ENCODE peak calls at places on chromosomes 6 and 20, in eight cellular contexts. D, R, C, G, S, J, W and O are unnamed samples.

GRCh38 chr6:43746613-43747101 is 23.4 kb upstream of the VEGFA start:
- DNase-seq in J (no peak), W (no peak), C (no peak), D (no peak), S (peak; percentile 34), R (no peak), G (peak; percentile 17), O (no peak)

GRCh38 chr20:39136145-39136544 is 174.0 kb downstream of the DHX35 start:
- DNase-seq in J (no peak), W (no peak), S (no peak), G (no peak), R (no peak), C (no peak), D (no peak), O (no peak)

GRCh38 chr6:36443951-36444428 is 1.2 kb downstream of the KCTD20 start:
- DNase-seq in R (peak; percentile 32), W (peak; percentile 79), D (no peak), S (no peak), C (no peak), G (peak; percentile 63), J (no peak), O (no peak)

GRCh38 chr20:64264091-64264490 is 8.5 kb downstream of the PCMTD2 start:
- DNase-seq in R (no peak), W (no peak), D (no peak), G (no peak), S (no peak), J (no peak), C (no peak), O (no peak)

GRCh38 chr6:104344223-104344622 is 515.5 kb downstream of the HACE1 start:
- DNase-seq in C (no peak), S (no peak), R (no peak), G (no peak), D (no peak), J (no peak), W (no peak), O (no peak)

GRCh38 chr6:113642714-113643442 is 214.3 kb upstream of the MARCKS start:
- DNase-seq in J (no peak), R (no peak), C (peak; percentile 25), W (peak; percentile 27), S (no peak), G (peak; percentile 52), D (peak; percentile 86), O (no peak)

GRCh38 chr6:70954750-70955149 is 2.1 kb downstream of the B3GAT2 start:
- DNase-seq in D (no peak), S (no peak), J (no peak), W (peak; percentile 45), G (no peak), R (no peak), C (no peak), O (no peak)

GRCh38 chr6:17156112-17156921 is 54.5 kb downstream of the STMND1 start:
- DNase-seq in R (peak; percentile 80), J (peak; percentile 25), G (peak; percentile 63), C (peak; percentile 80), S (no peak), W (peak; percentile 85), D (peak; percentile 76), O (peak; percentile 88)

GRCh38 chr6:7087066-7087465 is 20.7 kb upstream of the RREB1 start:
- DNase-seq in R (no peak), C (no peak), G (no peak), D (no peak), S (no peak), W (peak; percentile 65), J (no peak), O (no peak)

GRCh38 chr6:3981917-3982316 is 97.0 kb downstream of the FAM217A start:
- DNase-seq in W (no peak), D (no peak), C (no peak), J (no peak), S (no peak), R (no peak), G (no peak), O (no peak)

GRCh38 chr20:61940491-61940890 is 125.2 kb downstream of the TAF4 start:
- DNase-seq in R (no peak), S (peak; percentile 39), W (no peak), G (no peak), D (no peak), J (no peak), C (no peak), O (no peak)

GRCh38 chr20:43508106-43508505 is 609 bp downstream of the L3MBTL1 start:
- DNase-seq in R (no peak), G (peak; percentile 56), S (no peak), W (peak; percentile 54), D (peak; percentile 16), J (no peak), C (no peak), O (no peak)

GRCh38 chr6:149414822-149415221 is 14.8 kb downstream of the SUMO4 start:
- DNase-seq in C (no peak), D (no peak), S (no peak), J (no peak), G (no peak), R (no peak), W (no peak), O (no peak)

GRCh38 chr6:149409617-149410016 is 9.6 kb downstream of the SUMO4 start:
- DNase-seq in W (no peak), J (no peak), R (no peak), D (no peak), S (no peak), G (no peak), C (no peak), O (no peak)

GRCh38 chr6:149419696-149420404 is 19.8 kb downstream of the SUMO4 start:
- DNase-seq in D (no peak), R (no peak), J (no peak), W (no peak), C (no peak), S (no peak), G (no peak), O (no peak)

GRCh38 chr6:149410557-149410956 is 10.5 kb downstream of the SUMO4 start:
- DNase-seq in S (no peak), C (no peak), G (no peak), W (no peak), J (no peak), R (no peak), D (no peak), O (no peak)

GRCh38 chr6:149414009-149414408 is 13.9 kb downstream of the SUMO4 start:
- DNase-seq in J (no peak), C (no peak), W (no peak), G (no peak), R (no peak), S (no peak), D (no peak), O (no peak)
- H3K27ac ChIP-seq in J (no peak overlapping the region), C (no peak overlapping the region), W (no peak overlapping the region), G (no peak overlapping the region), R (no peak overlapping the region), S (no peak overlapping the region), D (no peak overlapping the region), O (no peak overlapping the region)

GRCh38 chr20:20657092-20657491 is 55.4 kb downstream of the RALGAPA2 start:
- DNase-seq in R (no peak), G (no peak), W (no peak), S (no peak), J (no peak), D (no peak), C (no peak), O (no peak)

GRCh38 chr20:20658871-20659415 is 53.5 kb downstream of the RALGAPA2 start:
- DNase-seq in G (no peak), C (no peak), J (no peak), R (no peak), W (no peak), D (no peak), S (no peak), O (no peak)

GRCh38 chr20:20663841-20664240 is 48.6 kb downstream of the RALGAPA2 start:
- DNase-seq in W (no peak), J (no peak), R (no peak), G (no peak), S (no peak), D (no peak), C (no peak), O (no peak)

GRCh38 chr20:20655883-20656282 is 56.6 kb downstream of the RALGAPA2 start:
- DNase-seq in J (no peak), D (no peak), G (no peak), W (no peak), R (no peak), S (no peak), C (no peak), O (no peak)

GRCh38 chr20:20658123-20658522 is 54.3 kb downstream of the RALGAPA2 start:
- DNase-seq in S (no peak), G (no peak), C (no peak), W (no peak), R (no peak), D (no peak), J (no peak), O (no peak)
- TF ChIP-seq POLR2AphosphoS5 in S (no peak), G (no peak), C (no peak), W (no peak), R (no peak), D (no peak), J (no peak), O (no peak)

GRCh38 chr6:142162780-142163179 is 15.7 kb downstream of the VTA1 start:
- DNase-seq in D (no peak), C (no peak), R (no peak), W (no peak), J (no peak), S (no peak), G (no peak), O (no peak)

GRCh38 chr6:142171351-142171750 is 24.3 kb downstream of the VTA1 start:
- DNase-seq in C (no peak), S (no peak), W (no peak), J (no peak), G (no peak), D (no peak), R (no peak), O (no peak)

GRCh38 chr6:142165227-142165626 is 18.2 kb downstream of the VTA1 start:
- DNase-seq in R (no peak), C (no peak), D (no peak), S (no peak), J (no peak), G (no peak), W (no peak), O (no peak)

GRCh38 chr6:142167071-142167470 is 20.0 kb downstream of the VTA1 start:
- DNase-seq in S (no peak), D (no peak), G (no peak), J (no peak), W (no peak), C (no peak), R (no peak), O (no peak)

GRCh38 chr6:142167472-142167871 is 20.4 kb downstream of the VTA1 start:
- DNase-seq in D (no peak), G (no peak), J (no peak), W (no peak), S (no peak), C (no peak), R (no peak), O (no peak)
- H3K27ac ChIP-seq in D (no peak overlapping the region), G (no peak overlapping the region), J (no peak overlapping the region), W (no peak overlapping the region), S (no peak overlapping the region), C (no peak overlapping the region), R (no peak overlapping the region), O (no peak overlapping the region)

DNA sequence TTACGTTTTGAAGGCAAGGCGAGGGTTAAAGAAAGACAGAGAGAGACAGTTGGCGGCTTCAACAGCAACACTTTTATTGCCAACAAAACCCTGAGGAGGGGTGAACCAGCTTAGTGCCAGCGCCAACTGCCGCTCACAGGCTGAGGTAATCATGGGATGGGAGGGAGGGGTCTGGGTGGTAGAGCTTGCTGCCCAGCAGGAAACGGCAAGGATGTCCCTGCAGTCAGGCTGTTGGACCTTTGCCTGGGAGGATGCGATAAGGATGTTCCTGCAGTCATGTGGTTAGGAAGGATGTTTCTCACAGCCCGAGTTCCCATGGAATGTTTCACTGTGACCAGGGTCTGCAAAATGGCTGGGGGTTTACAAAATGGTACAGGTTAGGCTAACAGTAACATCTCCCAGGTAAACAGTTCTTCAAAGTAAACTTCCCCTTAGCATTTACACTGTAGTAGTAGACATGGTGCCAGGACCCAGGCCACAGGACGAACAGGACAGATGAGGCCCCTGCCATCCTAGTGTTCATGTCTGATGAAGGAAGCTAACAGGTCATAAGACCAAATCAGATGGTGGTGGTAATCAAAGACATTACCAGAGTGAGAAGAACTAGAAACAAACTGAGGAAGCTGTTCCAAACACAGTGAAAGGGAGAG is 647.3 kb upstream of the DEFB115 start:
- DNase-seq in R (no peak), D (no peak), G (no peak), W (no peak), C (no peak), J (no peak), S (no peak), O (no peak)
- TF ChIP-seq POLR2AphosphoS5 in R (no peak), D (no peak), G (no peak), W (no peak), C (no peak), J (no peak), S (no peak), O (no peak)